ENCODE peak calls at places on chromosomes 7 and 10, in nine cellular contexts. I is neuronal stem cell, N is mammary epithelial cell, O is astrocyte, V is GM23248, H is neural progenitor cell, U is fibroblast of lung, K is HepG2, Z is endothelial cell of umbilical vein. L is an unnamed sample. For H3K4me1, the result is how much of the 10 kb centered on the place peaks cover.

GRCh38 chr7:134356421-134356936 is 39.7 kb upstream of the SLC35B4 start:
- DNase-seq in Z (no peak), V (no peak), K (no peak), H (no peak), O (no peak), I (no peak), U (no peak), N (no peak), L (no peak)

GRCh38 chr10:323651-324293 is 188.5 kb downstream of the ZMYND11 start:
- DNase-seq in V (peak), Z (peak), I (no peak), U (peak), O (peak), H (no peak), N (peak), K (peak), L (peak)

GRCh38 chr7:137579913-137580640 is 236.5 kb upstream of the PTN start:
- DNase-seq in I (no peak), H (no peak), K (no peak), O (peak), U (peak), Z (peak), N (peak), V (peak), L (peak)

GRCh38 chr10:36578306-36578705 is 547.1 kb upstream of the ANKRD30A start:
- DNase-seq in Z (no peak), V (peak), N (peak), U (peak), O (peak), K (no peak), H (no peak), I (no peak), L (peak)

GRCh38 chr7:129828989-129829676 is 123.6 kb downstream of the UBE2H start:
- DNase-seq in U (no peak), N (peak), O (no peak), Z (no peak), V (peak), K (no peak), I (no peak), H (peak), L (no peak)

GRCh38 chr10:13271552-13272163 is 28.2 kb downstream of the PHYH start:
- DNase-seq in I (no peak), Z (peak), N (no peak), V (peak), O (no peak), U (no peak), K (peak), H (peak), L (no peak)

GRCh38 chr7:147197006-147197405 is 1080.4 kb downstream of the CNTNAP2 start:
- DNase-seq in U (no peak), V (peak), Z (no peak), H (no peak), I (no peak), O (no peak), K (peak), N (no peak), L (no peak)

GRCh38 chr10:97124211-97124610 is 61.5 kb downstream of the SLIT1 start:
- DNase-seq in Z (no peak), I (no peak), N (no peak), V (no peak), U (no peak), H (no peak), K (no peak), O (no peak), L (no peak)

GRCh38 chr10:120575411-120575810 is 118.4 kb downstream of the PLPP4 start:
- DNase-seq in N (no peak), U (no peak), Z (no peak), O (no peak), H (no peak), K (no peak), V (no peak), I (no peak), L (no peak)

GRCh38 chr10:120573355-120573754 is 116.3 kb downstream of the PLPP4 start:
- DNase-seq in Z (no peak), O (no peak), H (no peak), V (no peak), K (no peak), U (no peak), I (no peak), N (no peak), L (no peak)

GRCh38 chr10:120570418-120570817 is 113.4 kb downstream of the PLPP4 start:
- DNase-seq in U (no peak), K (no peak), V (no peak), N (no peak), I (no peak), H (no peak), Z (no peak), O (no peak), L (no peak)

GRCh38 chr10:120574986-120575385 is 118.0 kb downstream of the PLPP4 start:
- DNase-seq in U (no peak), V (no peak), K (no peak), I (no peak), Z (no peak), H (no peak), O (no peak), N (no peak), L (no peak)

DNA sequence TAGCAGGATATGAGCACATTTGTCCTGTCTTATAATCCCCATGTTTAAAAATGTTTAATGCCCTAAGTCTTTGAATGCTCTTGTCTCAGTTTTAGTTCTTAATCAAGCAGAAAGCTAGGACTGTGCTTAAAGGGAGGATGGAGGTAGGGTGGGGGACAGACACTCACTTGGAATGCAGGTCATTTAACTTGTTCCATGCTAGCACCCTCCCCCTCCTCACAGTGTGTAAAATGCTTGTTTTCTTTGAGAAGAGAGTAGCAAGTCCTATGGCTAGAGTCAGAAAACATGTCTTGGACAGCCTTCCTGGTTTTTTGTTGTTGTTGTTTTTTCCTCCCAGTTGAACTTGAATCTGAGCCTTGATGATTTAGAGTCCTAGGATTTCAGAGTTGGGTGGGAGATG is 114.2 kb downstream of the PLPP4 start:
- DNase-seq in U (no peak), N (no peak), V (no peak), K (no peak), I (no peak), H (no peak), Z (no peak), O (no peak), L (no peak)
- H3K4me1 ChIP-seq in U (under half), N (under half), V (under half), K (under half), I (under half), H (under half), Z (under half), O (under half), L (under half)

GRCh38 chr10:46267132-46267985 is 19.4 kb upstream of the ANTXRL start:
- DNase-seq in I (no peak), Z (no peak), V (no peak), H (no peak), N (no peak), O (no peak), U (no peak), K (no peak), L (no peak)
- H3K4me3 ChIP-seq in I (no peak), Z (no peak), V (no peak), H (no peak), N (no peak), O (no peak), U (no peak), K (no peak), L (no peak)

GRCh38 chr7:69839782-69840181 is 241.5 kb downstream of the AUTS2 start:
- DNase-seq in Z (no peak), O (peak), I (no peak), V (no peak), H (no peak), N (no peak), U (peak), K (no peak), L (no peak)
- H3K9ac ChIP-seq in Z (no peak), O (no peak), I (peak), V (no peak), H (no peak), N (no peak), U (no peak), K (no peak), L (no peak)

DNA sequence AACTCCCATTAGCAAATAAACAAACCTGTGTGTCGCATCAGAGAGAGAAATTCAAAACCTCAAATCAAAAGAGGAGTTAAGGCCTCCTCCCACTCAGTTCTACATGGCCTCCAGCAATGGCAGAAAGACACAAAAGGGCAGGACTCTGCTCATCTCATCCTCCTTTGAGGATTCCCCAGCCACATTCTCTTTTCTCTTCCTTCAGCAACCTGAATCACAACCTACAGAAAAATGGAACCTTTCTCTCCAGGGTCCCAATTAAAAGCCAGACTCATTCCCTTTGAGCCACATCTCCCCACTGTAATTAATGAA is 7.9 kb downstream of the OSBPL3 start:
- DNase-seq in I (no peak), N (no peak), V (no peak), H (no peak), Z (no peak), O (no peak), U (no peak), K (no peak), L (no peak)
- H3K4me1 ChIP-seq in I (under half), N (half or more), V (half or more), H (under half), Z (under half), O (under half), U (under half), K (half or more), L (under half)

DNA sequence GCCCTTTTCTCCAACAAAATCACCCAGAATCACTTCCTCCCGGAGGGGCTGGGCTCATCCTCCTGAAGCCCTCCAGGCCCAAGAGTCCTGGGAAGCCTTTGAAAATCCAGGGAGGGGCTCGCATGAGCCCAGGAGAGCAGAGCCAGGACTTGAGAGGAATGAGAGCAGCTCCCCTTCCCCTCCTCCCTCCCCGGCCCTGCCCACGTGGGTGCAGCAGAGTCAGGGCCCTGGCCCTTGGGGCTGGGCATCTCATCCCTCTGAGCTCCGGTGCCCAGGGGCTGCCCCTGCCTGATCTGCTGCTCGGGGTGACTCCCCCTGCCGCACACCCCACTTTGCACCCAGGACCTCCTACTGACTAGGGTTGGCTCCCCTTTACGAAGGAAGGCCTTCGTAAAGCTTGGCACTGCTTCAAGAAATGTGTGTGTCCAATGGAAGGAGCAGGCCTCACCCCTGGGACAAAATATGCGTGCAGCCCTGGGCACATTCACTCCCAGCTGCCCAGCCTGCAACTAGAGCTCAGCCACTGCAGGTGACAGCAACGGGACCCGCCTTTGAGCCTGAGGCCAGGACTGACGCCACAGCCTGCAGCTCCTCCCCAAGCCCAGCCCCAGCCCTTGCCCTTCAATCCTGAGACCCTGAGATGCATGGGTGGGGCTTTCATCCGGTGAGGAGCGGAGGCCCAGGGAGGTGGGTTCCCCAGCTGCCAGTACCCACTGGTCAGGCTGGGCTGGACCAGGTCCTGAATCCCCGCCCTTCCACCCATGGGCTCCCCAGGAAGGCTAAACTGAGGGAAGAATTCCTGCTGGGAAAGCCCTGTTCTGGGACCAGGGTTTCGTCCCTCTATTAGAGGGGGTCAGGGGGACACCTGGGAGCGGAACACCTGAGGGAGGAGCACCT is 21.8 kb downstream of the PWWP2B start:
- DNase-seq in H (peak), N (no peak), Z (no peak), V (peak), U (no peak), K (no peak), O (no peak), I (no peak), L (no peak)
- H3K4me3 ChIP-seq in H (no peak), N (no peak), Z (no peak), V (no peak), U (no peak), K (peak), O (no peak), I (no peak), L (no peak)

DNA sequence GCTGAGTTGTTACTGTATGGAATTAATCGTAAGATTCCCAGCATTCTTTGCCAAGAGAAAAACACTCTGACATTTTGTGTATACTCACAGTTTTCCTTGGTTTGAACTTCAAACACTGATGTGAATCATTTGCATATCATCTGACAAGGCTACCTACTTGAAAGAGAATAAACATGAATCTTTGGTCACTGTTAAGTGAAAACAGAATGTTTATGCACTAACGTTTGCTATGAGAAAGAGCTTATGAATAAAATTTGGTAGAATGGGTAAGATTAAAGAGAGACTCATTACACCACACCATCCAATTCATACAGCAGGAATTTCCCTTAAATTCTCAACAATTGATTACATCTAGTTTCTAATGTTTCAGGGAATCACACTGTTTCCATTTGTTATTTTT is 46.6 kb downstream of the MACC1 start:
- DNase-seq in V (peak), O (peak), Z (no peak), I (no peak), K (no peak), U (peak), N (no peak), H (no peak), L (peak)
- H3K9ac ChIP-seq in V (no peak), O (no peak), Z (no peak), I (no peak), K (no peak), U (no peak), N (no peak), H (no peak), L (peak)

GRCh38 chr10:102673961-102674511 is 29.8 kb downstream of the TRIM8 start:
- DNase-seq in I (peak), U (peak), H (peak), V (peak), N (peak), Z (peak), K (peak), O (peak), L (peak)

GRCh38 chr10:102675151-102675886 is 31.0 kb downstream of the TRIM8 start:
- DNase-seq in V (no peak), Z (no peak), N (peak), I (no peak), O (no peak), H (peak), K (no peak), U (no peak), L (peak)

GRCh38 chr10:102672822-102673200 is 28.5 kb downstream of the TRIM8 start:
- DNase-seq in O (no peak), Z (no peak), K (no peak), U (no peak), H (no peak), I (no peak), V (no peak), N (no peak), L (no peak)

GRCh38 chr10:102674566-102674965 is 30.3 kb downstream of the TRIM8 start:
- DNase-seq in H (peak), N (no peak), O (no peak), U (no peak), V (no peak), K (peak), Z (no peak), I (peak), L (no peak)

DNA sequence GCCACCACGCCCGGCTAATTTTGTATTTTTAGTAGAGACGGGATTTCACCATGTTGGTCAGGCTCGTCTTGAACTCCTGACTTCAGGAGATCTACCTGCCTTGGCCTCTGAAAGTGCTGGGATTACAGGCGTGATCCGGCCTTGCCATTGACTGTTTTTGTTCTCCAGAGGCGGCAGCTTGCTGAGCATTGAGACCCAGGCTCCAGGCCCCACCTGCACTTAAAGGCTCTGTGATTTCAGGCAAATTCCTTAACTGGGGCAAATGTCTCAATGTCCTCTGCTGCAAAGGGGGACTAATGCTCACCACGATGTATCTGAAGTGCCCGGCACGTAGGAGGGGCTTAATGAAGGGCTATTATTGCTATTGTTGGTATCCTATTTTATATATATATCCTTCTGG is 29.0 kb downstream of the TRIM8 start:
- DNase-seq in K (no peak), N (no peak), Z (no peak), O (no peak), I (no peak), V (no peak), U (no peak), H (no peak), L (no peak)
- H3K4me1 ChIP-seq in K (half or more), N (under half), Z (under half), O (under half), I (half or more), V (under half), U (half or more), H (half or more), L (under half)

DNA sequence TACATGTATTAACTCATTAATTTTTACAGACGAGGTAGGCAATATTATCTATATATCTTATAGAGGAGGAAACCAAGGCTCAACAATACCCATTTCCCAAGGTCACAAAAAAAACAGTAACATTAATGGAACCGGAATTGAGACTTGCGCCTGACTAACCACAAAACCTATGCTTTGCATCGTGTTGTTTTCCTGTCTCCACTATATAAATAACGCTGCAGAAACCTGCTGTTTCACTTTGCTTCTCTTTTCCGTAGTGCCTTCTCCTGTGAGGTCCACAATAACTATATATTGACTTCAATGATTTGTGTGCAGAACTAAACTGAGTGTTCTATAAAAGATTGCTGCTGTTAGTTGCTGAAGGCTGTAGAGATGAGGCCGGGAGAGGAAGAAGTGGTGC is 97.7 kb upstream of the RPA3 start:
- DNase-seq in U (no peak), H (no peak), K (no peak), I (no peak), O (no peak), Z (no peak), N (no peak), V (no peak), L (no peak)
- H3K4me3 ChIP-seq in U (no peak), H (no peak), K (no peak), I (no peak), O (no peak), Z (no peak), N (no peak), V (no peak), L (no peak)